ENCODE peak calls at places on chromosomes 4 and X, in nine cellular contexts. One of them, this sample, is unnamed.

GRCh38 chr4:139582044-139582443 is 26.0 kb upstream of the SETD7 start:
- DNase-seq in mucosa of descending colon: no peak
- DNase-seq in Calu3: no peak
- DNase-seq in RWPE1: no peak
- DNase-seq in colonic mucosa: no peak
- DNase-seq in mammary epithelial cell: no peak
- DNase-seq in progenitor cell of endocrine pancreas: no peak
- DNase-seq in HFF-Myc: no peak
- DNase-seq in AG04450: no peak
- DNase-seq in this sample: no peak

GRCh38 chrX:152913915-152914314 is 16.0 kb downstream of the ZNF185 start:
- DNase-seq in mucosa of descending colon: no peak
- DNase-seq in Calu3: no peak
- DNase-seq in RWPE1: no peak
- DNase-seq in colonic mucosa: no peak
- DNase-seq in mammary epithelial cell: no peak
- DNase-seq in progenitor cell of endocrine pancreas: no peak
- DNase-seq in HFF-Myc: no peak
- DNase-seq in AG04450: no peak
- DNase-seq in this sample: peak

GRCh38 chrX:40468033-40468979 is 112.5 kb upstream of the ATP6AP2 start:
- DNase-seq in mucosa of descending colon: peak
- DNase-seq in Calu3: peak
- DNase-seq in RWPE1: no peak
- DNase-seq in colonic mucosa: peak
- DNase-seq in mammary epithelial cell: peak
- DNase-seq in progenitor cell of endocrine pancreas: no peak
- DNase-seq in HFF-Myc: no peak
- DNase-seq in AG04450: no peak
- DNase-seq in this sample: no peak

GRCh38 chr4:76982638-76983579 is 33.4 kb downstream of the SEPTIN11 start:
- DNase-seq in mucosa of descending colon: no peak
- DNase-seq in Calu3: no peak
- DNase-seq in RWPE1: no peak
- DNase-seq in colonic mucosa: no peak
- DNase-seq in mammary epithelial cell: no peak
- DNase-seq in progenitor cell of endocrine pancreas: no peak
- DNase-seq in HFF-Myc: no peak
- DNase-seq in AG04450: no peak
- DNase-seq in this sample: no peak

GRCh38 chr4:175330236-175330635 is 412.1 kb downstream of the ADAM29 start:
- DNase-seq in mucosa of descending colon: no peak
- DNase-seq in Calu3: no peak
- DNase-seq in RWPE1: no peak
- DNase-seq in colonic mucosa: no peak
- DNase-seq in mammary epithelial cell: no peak
- DNase-seq in progenitor cell of endocrine pancreas: no peak
- DNase-seq in HFF-Myc: no peak
- DNase-seq in AG04450: no peak
- DNase-seq in this sample: no peak

GRCh38 chr4:173519130-173520101 is 10.6 kb downstream of the HAND2 start:
- DNase-seq in mucosa of descending colon: no peak
- DNase-seq in Calu3: no peak
- DNase-seq in RWPE1: no peak
- DNase-seq in colonic mucosa: no peak
- DNase-seq in mammary epithelial cell: no peak
- DNase-seq in progenitor cell of endocrine pancreas: no peak
- DNase-seq in HFF-Myc: no peak
- DNase-seq in AG04450: no peak
- DNase-seq in this sample: peak

GRCh38 chr4:127967141-127967775 is 2.1 kb downstream of the ABHD18 start:
- DNase-seq in mucosa of descending colon: no peak
- DNase-seq in Calu3: no peak
- DNase-seq in RWPE1: no peak
- DNase-seq in colonic mucosa: no peak
- DNase-seq in mammary epithelial cell: no peak
- DNase-seq in progenitor cell of endocrine pancreas: no peak
- DNase-seq in HFF-Myc: peak
- DNase-seq in AG04450: no peak
- DNase-seq in this sample: no peak

GRCh38 chr4:82745173-82745842 is 53.3 kb downstream of the SCD5 start:
- DNase-seq in mucosa of descending colon: no peak
- DNase-seq in Calu3: no peak
- DNase-seq in RWPE1: peak
- DNase-seq in colonic mucosa: no peak
- DNase-seq in mammary epithelial cell: peak
- DNase-seq in progenitor cell of endocrine pancreas: no peak
- DNase-seq in HFF-Myc: no peak
- DNase-seq in AG04450: no peak
- DNase-seq in this sample: no peak

GRCh38 chr4:144910753-144911152 is 187.2 kb downstream of the ANAPC10 start:
- DNase-seq in mucosa of descending colon: no peak
- DNase-seq in Calu3: no peak
- DNase-seq in RWPE1: no peak
- DNase-seq in colonic mucosa: no peak
- DNase-seq in mammary epithelial cell: no peak
- DNase-seq in progenitor cell of endocrine pancreas: no peak
- DNase-seq in HFF-Myc: no peak
- DNase-seq in AG04450: no peak
- DNase-seq in this sample: no peak

GRCh38 chr4:15665738-15666365 is 10.7 kb upstream of the FBXL5 start:
- DNase-seq in mucosa of descending colon: no peak
- DNase-seq in Calu3: peak
- DNase-seq in RWPE1: peak
- DNase-seq in colonic mucosa: peak
- DNase-seq in mammary epithelial cell: peak
- DNase-seq in progenitor cell of endocrine pancreas: no peak
- DNase-seq in HFF-Myc: no peak
- DNase-seq in AG04450: no peak
- DNase-seq in this sample: no peak

GRCh38 chr4:48196758-48197504 is 62.9 kb upstream of the TXK start:
- DNase-seq in mucosa of descending colon: no peak
- DNase-seq in Calu3: no peak
- DNase-seq in RWPE1: no peak
- DNase-seq in colonic mucosa: no peak
- DNase-seq in mammary epithelial cell: no peak
- DNase-seq in progenitor cell of endocrine pancreas: no peak
- DNase-seq in HFF-Myc: no peak
- DNase-seq in AG04450: no peak
- DNase-seq in this sample: no peak

GRCh38 chrX:47217852-47218279 is 615 bp upstream of the CDK16 start:
- DNase-seq in mucosa of descending colon: peak
- DNase-seq in Calu3: peak
- DNase-seq in RWPE1: peak
- DNase-seq in colonic mucosa: peak
- DNase-seq in mammary epithelial cell: peak
- DNase-seq in progenitor cell of endocrine pancreas: peak
- DNase-seq in HFF-Myc: peak
- DNase-seq in AG04450: peak
- DNase-seq in this sample: peak

GRCh38 chr4:14835708-14836107 is 166.6 kb upstream of the CPEB2 start:
- DNase-seq in mucosa of descending colon: no peak
- DNase-seq in Calu3: no peak
- DNase-seq in RWPE1: no peak
- DNase-seq in colonic mucosa: no peak
- DNase-seq in mammary epithelial cell: no peak
- DNase-seq in progenitor cell of endocrine pancreas: no peak
- DNase-seq in HFF-Myc: no peak
- DNase-seq in AG04450: no peak
- DNase-seq in this sample: no peak

GRCh38 chr4:147709999-147710398 is 21.9 kb upstream of the ARHGAP10 start:
- DNase-seq in mucosa of descending colon: no peak
- DNase-seq in Calu3: no peak
- DNase-seq in RWPE1: no peak
- DNase-seq in colonic mucosa: no peak
- DNase-seq in mammary epithelial cell: peak
- DNase-seq in progenitor cell of endocrine pancreas: no peak
- DNase-seq in HFF-Myc: no peak
- DNase-seq in AG04450: no peak
- DNase-seq in this sample: no peak

GRCh38 chrX:56248492-56248891 is 16.3 kb downstream of the KLF8 start:
- DNase-seq in mucosa of descending colon: peak
- DNase-seq in Calu3: peak
- DNase-seq in RWPE1: peak
- DNase-seq in colonic mucosa: peak
- DNase-seq in mammary epithelial cell: no peak
- DNase-seq in progenitor cell of endocrine pancreas: peak
- DNase-seq in HFF-Myc: peak
- DNase-seq in AG04450: no peak
- DNase-seq in this sample: peak

GRCh38 chr4:16516796-16517413 is 290.6 kb upstream of the TAPT1 start:
- DNase-seq in mucosa of descending colon: no peak
- DNase-seq in Calu3: no peak
- DNase-seq in RWPE1: no peak
- DNase-seq in colonic mucosa: peak
- DNase-seq in mammary epithelial cell: no peak
- DNase-seq in progenitor cell of endocrine pancreas: no peak
- DNase-seq in HFF-Myc: peak
- DNase-seq in AG04450: peak
- DNase-seq in this sample: peak

GRCh38 chr4:182089326-182089725 is 153.9 kb upstream of the TENM3 start:
- DNase-seq in mucosa of descending colon: no peak
- DNase-seq in Calu3: peak
- DNase-seq in RWPE1: no peak
- DNase-seq in colonic mucosa: no peak
- DNase-seq in mammary epithelial cell: no peak
- DNase-seq in progenitor cell of endocrine pancreas: no peak
- DNase-seq in HFF-Myc: no peak
- DNase-seq in AG04450: no peak
- DNase-seq in this sample: peak
- TF ChIP-seq CTCF in mucosa of descending colon: no peak
- TF ChIP-seq CTCF in Calu3: peak
- TF ChIP-seq CTCF in RWPE1: no peak
- TF ChIP-seq CTCF in colonic mucosa: no peak
- TF ChIP-seq CTCF in mammary epithelial cell: peak
- TF ChIP-seq CTCF in progenitor cell of endocrine pancreas: peak
- TF ChIP-seq CTCF in HFF-Myc: no peak
- TF ChIP-seq CTCF in AG04450: no peak
- TF ChIP-seq CTCF in this sample: peak

GRCh38 chr4:153523941-153524386 is 57.8 kb downstream of the TMEM131L start:
- DNase-seq in mucosa of descending colon: no peak
- DNase-seq in Calu3: no peak
- DNase-seq in RWPE1: no peak
- DNase-seq in colonic mucosa: peak
- DNase-seq in mammary epithelial cell: peak
- DNase-seq in progenitor cell of endocrine pancreas: no peak
- DNase-seq in HFF-Myc: no peak
- DNase-seq in AG04450: no peak
- DNase-seq in this sample: no peak
- TF ChIP-seq CTCF in mucosa of descending colon: no peak
- TF ChIP-seq CTCF in Calu3: no peak
- TF ChIP-seq CTCF in RWPE1: no peak
- TF ChIP-seq CTCF in colonic mucosa: no peak
- TF ChIP-seq CTCF in mammary epithelial cell: no peak
- TF ChIP-seq CTCF in progenitor cell of endocrine pancreas: no peak
- TF ChIP-seq CTCF in HFF-Myc: no peak
- TF ChIP-seq CTCF in AG04450: no peak
- TF ChIP-seq CTCF in this sample: no peak

DNA sequence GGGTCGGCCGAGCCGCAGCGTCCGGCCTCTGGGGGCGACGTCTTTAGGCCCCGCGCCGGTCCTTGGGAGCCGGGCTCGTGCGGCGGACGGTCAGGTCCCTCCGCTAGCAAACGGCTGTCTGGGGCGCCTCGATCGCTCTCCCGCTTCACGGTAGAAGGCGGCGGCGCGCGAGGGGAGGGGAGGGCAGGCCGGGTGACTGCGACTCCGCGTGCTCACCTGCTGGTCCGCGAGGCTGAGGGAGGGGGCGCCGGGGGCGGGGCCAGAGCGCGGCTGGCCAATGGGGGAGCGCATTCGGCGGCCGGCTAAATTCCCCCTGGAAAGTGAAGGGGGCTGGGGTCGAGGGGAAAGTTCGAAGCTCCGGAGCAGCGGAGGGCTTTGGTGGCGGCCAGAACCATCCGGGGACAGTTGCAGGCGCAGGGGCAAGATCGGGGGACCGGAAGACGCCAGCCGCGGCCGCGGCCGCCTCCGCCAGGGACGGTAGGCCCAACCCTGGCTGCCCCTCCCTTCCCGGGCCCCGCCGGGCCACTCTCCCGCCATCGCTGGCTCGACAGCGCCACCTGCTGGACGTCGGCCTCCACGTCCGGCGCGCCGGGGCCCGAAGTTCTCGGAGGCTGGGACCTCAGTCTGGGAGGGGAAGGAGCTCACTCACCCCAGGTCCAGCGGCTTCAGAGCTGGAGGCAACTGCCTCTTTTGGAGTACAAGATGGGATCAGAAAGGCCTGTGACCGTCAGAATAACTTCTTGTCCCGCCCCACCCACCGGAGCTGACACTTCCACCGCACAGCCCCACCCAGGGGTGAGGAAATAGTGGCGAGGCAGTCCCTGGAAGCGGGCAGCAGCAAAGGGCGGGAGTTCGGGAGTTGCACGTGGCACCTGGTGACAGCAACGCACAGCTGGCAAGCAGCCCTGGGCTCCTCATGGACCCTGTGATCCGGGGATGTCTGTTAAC is 49.9 kb downstream of the ELF4 start:
- DNase-seq in mucosa of descending colon: peak
- DNase-seq in Calu3: peak
- DNase-seq in RWPE1: peak
- DNase-seq in colonic mucosa: peak
- DNase-seq in mammary epithelial cell: peak
- DNase-seq in progenitor cell of endocrine pancreas: peak
- DNase-seq in HFF-Myc: no peak
- DNase-seq in AG04450: no peak
- DNase-seq in this sample: peak
- TF ChIP-seq CTCF in mucosa of descending colon: peak
- TF ChIP-seq CTCF in Calu3: peak
- TF ChIP-seq CTCF in RWPE1: peak
- TF ChIP-seq CTCF in colonic mucosa: peak
- TF ChIP-seq CTCF in mammary epithelial cell: peak
- TF ChIP-seq CTCF in progenitor cell of endocrine pancreas: peak
- TF ChIP-seq CTCF in HFF-Myc: peak
- TF ChIP-seq CTCF in AG04450: peak
- TF ChIP-seq CTCF in this sample: peak

DNA sequence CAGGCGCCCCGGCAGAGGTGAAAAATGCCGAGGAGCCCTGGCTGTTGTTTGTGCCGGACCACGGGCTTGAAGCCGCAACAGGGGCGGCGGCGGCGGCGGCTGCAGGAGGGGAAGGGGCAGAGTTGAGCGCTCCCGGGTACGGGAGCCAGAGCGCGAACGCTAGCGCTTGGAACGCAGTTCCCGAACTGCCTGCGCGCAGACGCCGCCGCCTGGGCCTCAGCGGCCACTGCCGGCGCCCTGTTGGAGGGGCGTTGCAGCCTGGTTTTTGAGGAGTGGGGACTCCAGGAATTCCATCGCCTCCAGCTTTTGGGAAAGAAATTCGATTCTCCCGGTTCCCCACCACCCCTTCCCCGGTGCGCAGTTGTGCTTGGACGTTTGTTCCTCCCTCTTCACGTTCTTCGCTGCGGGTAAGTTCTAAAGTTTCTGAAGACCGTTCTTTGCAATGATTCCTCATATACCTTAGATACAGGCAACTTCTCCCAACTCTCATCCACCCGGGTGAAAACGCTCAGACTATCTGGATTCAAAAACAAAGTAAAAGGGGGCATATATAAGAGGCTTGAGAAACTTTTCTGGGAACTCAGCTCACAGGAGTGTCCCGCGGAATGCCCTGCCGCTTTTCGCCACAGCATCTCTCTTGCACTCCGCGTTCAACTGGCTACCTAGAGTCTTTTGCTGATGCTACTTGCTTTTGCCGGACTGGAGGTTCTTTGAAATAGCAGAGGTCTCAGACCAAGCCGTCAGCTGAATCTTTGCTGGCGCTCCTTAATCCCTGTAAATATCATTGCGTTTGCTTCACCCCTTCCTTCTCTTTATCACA is 1.0 kb downstream of the FAT4 start:
- DNase-seq in mucosa of descending colon: peak
- DNase-seq in Calu3: peak
- DNase-seq in RWPE1: peak
- DNase-seq in colonic mucosa: peak
- DNase-seq in mammary epithelial cell: peak
- DNase-seq in progenitor cell of endocrine pancreas: peak
- DNase-seq in HFF-Myc: no peak
- DNase-seq in AG04450: no peak
- DNase-seq in this sample: peak
- TF ChIP-seq CTCF in mucosa of descending colon: no peak
- TF ChIP-seq CTCF in Calu3: no peak
- TF ChIP-seq CTCF in RWPE1: peak
- TF ChIP-seq CTCF in colonic mucosa: no peak
- TF ChIP-seq CTCF in mammary epithelial cell: peak
- TF ChIP-seq CTCF in progenitor cell of endocrine pancreas: peak
- TF ChIP-seq CTCF in HFF-Myc: peak
- TF ChIP-seq CTCF in AG04450: peak
- TF ChIP-seq CTCF in this sample: no peak

This sample was measured in glutamatergic neuron.